ENCODE peak calls at places on chromosomes 11 and 22, in nine cellular contexts. J, M, N, H, B, E, W, R and A are unnamed samples.

GRCh38 chr22:23722724-23723123 is 28.2 kb downstream of the ZNF70 start:
- DNase-seq in J (no peak), M (no peak), N (peak; percentile 2), H (no peak), B (no peak), E (no peak), W (no peak), R (no peak), A (no peak)

GRCh38 chr22:37753746-37754145 is 54.0 kb upstream of the GCAT start:
- DNase-seq in J (no peak), M (no peak), N (no peak), H (no peak), B (no peak), E (no peak), W (no peak), R (no peak), A (no peak)

GRCh38 chr22:37148031-37148651 is 1.6 kb downstream of the IL2RB start:
- DNase-seq in J (peak; percentile 50), M (no peak), N (no peak), H (no peak), B (no peak), E (no peak), W (no peak), R (no peak), A (no peak)

GRCh38 chr22:32474635-32475427 is at the start of gene FBXO7:
- DNase-seq in J (peak; percentile 90), M (peak; percentile 92), N (peak; percentile 77), H (peak; percentile 92), B (peak; percentile 89), E (peak; percentile 88), W (peak; percentile 92), R (peak; percentile 74), A (peak; percentile 78)

GRCh38 chr11:68021167-68021787 is 9.2 kb upstream of the NDUFS8 start:
- DNase-seq in J (no peak), M (no peak), N (no peak), H (no peak), B (no peak), E (no peak), W (no peak), R (no peak), A (no peak)

GRCh38 chr11:27882066-27882697 is 181.9 kb upstream of the BDNF start:
- DNase-seq in J (no peak), M (no peak), N (no peak), H (no peak), B (peak; percentile 47), E (no peak), W (no peak), R (no peak), A (no peak)

GRCh38 chr11:76153609-76153949 is 52.7 kb downstream of the WNT11 start:
- DNase-seq in J (no peak), M (peak; percentile 33), N (no peak), H (peak; percentile 9), B (no peak), E (no peak), W (peak; percentile 72), R (peak; percentile 39), A (no peak)

GRCh38 chr11:119520966-119521365 is 98.0 kb upstream of the THY1 start:
- DNase-seq in J (no peak), M (no peak), N (no peak), H (peak; percentile 34), B (no peak), E (no peak), W (no peak), R (no peak), A (no peak)

GRCh38 chr11:44199298-44199697 is 103.8 kb downstream of the EXT2 start:
- DNase-seq in J (no peak), M (no peak), N (no peak), H (no peak), B (no peak), E (no peak), W (no peak), R (no peak), A (no peak)

GRCh38 chr11:111513240-111513605 is 1.0 kb upstream of the BTG4 start:
- DNase-seq in J (no peak), M (no peak), N (no peak), H (no peak), B (no peak), E (no peak), W (no peak), R (peak; percentile 86), A (no peak)

GRCh38 chr11:909406-909805 is 1.2 kb downstream of the CHID1 start:
- DNase-seq in J (no peak), M (no peak), N (no peak), H (no peak), B (no peak), E (no peak), W (no peak), R (no peak), A (no peak)

GRCh38 chr11:121488641-121489040 is 35.9 kb upstream of the SORL1-AS1 start:
- DNase-seq in J (no peak), M (no peak), N (no peak), H (no peak), B (no peak), E (no peak), W (no peak), R (no peak), A (no peak)

GRCh38 chr11:12167098-12167999 is 57.0 kb downstream of the MICAL2 start:
- DNase-seq in J (peak; percentile 33), M (no peak), N (no peak), H (no peak), B (peak; percentile 90), E (peak; percentile 93), W (peak; percentile 85), R (peak; percentile 97), A (no peak)

GRCh38 chr22:29043906-29044575 is 17.6 kb downstream of the C22orf31 start:
- DNase-seq in J (no peak), M (no peak), N (no peak), H (no peak), B (peak; percentile 74), E (peak; percentile 71), W (peak; percentile 33), R (no peak), A (no peak)

GRCh38 chr11:61384271-61385242 is 7.8 kb upstream of the TMEM216 start:
- DNase-seq in J (no peak), M (no peak), N (no peak), H (no peak), B (peak; percentile 26), E (peak; percentile 62), W (no peak), R (no peak), A (no peak)

GRCh38 chr11:122394326-122394725 is 261.2 kb upstream of the UBASH3B start:
- DNase-seq in J (no peak), M (no peak), N (no peak), H (no peak), B (no peak), E (no peak), W (no peak), R (no peak), A (peak; percentile 25)

GRCh38 chr11:6611092-6612007 is 666 bp downstream of the TAF10 start:
- DNase-seq in J (peak; percentile 40), M (peak; percentile 66), N (peak; percentile 2), H (no peak), B (peak; percentile 43), E (peak; percentile 20), W (no peak), R (no peak), A (no peak)

GRCh38 chr11:120747801-120748484 is 236.4 kb downstream of the GRIK4 start:
- DNase-seq in J (no peak), M (no peak), N (no peak), H (no peak), B (no peak), E (no peak), W (no peak), R (no peak), A (peak; percentile 95)